ENCODE peak calls at places on chromosomes 12 and 14, in eight cellular contexts. One of them, this sample, is unnamed.

GRCh38 chr12:106309671-106310313 is 7.3 kb downstream of the TCP11L2 start:
- DNase-seq in lower lobe of right lung: no peak
- DNase-seq in T1000: no peak
- DNase-seq in activated T-helper 9 cell treated with anti-CD3 and anti-CD28 coated beads, Interleukin-2, amount 50 U/mL, for 16 hours: no peak
- DNase-seq in CD8-positive, alpha-beta memory T cell: no peak
- DNase-seq in substantia nigra: no peak
- DNase-seq in brain microvascular endothelial cell: peak
- DNase-seq in HTR-8/SVneo: peak
- DNase-seq in this sample: peak

GRCh38 chr14:58280954-58281787 is 17.2 kb upstream of the ARID4A start:
- DNase-seq in HTR-8/SVneo: peak
- DNase-seq in CD8-positive, alpha-beta memory T cell: no peak
- DNase-seq in brain microvascular endothelial cell: peak
- DNase-seq in lower lobe of right lung: no peak
- DNase-seq in T1000: no peak
- DNase-seq in activated T-helper 9 cell treated with anti-CD3 and anti-CD28 coated beads, Interleukin-2, amount 50 U/mL, for 16 hours: no peak
- DNase-seq in substantia nigra: no peak
- DNase-seq in this sample: peak

GRCh38 chr14:24177041-24177825 is 5.4 kb downstream of the REC8 start:
- DNase-seq in CD8-positive, alpha-beta memory T cell: no peak
- DNase-seq in substantia nigra: no peak
- DNase-seq in HTR-8/SVneo: no peak
- DNase-seq in T1000: no peak
- DNase-seq in activated T-helper 9 cell treated with anti-CD3 and anti-CD28 coated beads, Interleukin-2, amount 50 U/mL, for 16 hours: no peak
- DNase-seq in brain microvascular endothelial cell: no peak
- DNase-seq in lower lobe of right lung: no peak
- DNase-seq in this sample: no peak

GRCh38 chr14:102055181-102055901 is 31.5 kb downstream of the HSP90AA1 start:
- DNase-seq in substantia nigra: no peak
- DNase-seq in CD8-positive, alpha-beta memory T cell: no peak
- DNase-seq in T1000: peak
- DNase-seq in activated T-helper 9 cell treated with anti-CD3 and anti-CD28 coated beads, Interleukin-2, amount 50 U/mL, for 16 hours: no peak
- DNase-seq in lower lobe of right lung: no peak
- DNase-seq in brain microvascular endothelial cell: peak
- DNase-seq in HTR-8/SVneo: peak
- DNase-seq in this sample: peak

GRCh38 chr12:85016423-85016822 is 19.7 kb downstream of the TSPAN19 start:
- DNase-seq in T1000: peak
- DNase-seq in activated T-helper 9 cell treated with anti-CD3 and anti-CD28 coated beads, Interleukin-2, amount 50 U/mL, for 16 hours: no peak
- DNase-seq in lower lobe of right lung: no peak
- DNase-seq in brain microvascular endothelial cell: peak
- DNase-seq in CD8-positive, alpha-beta memory T cell: no peak
- DNase-seq in substantia nigra: no peak
- DNase-seq in HTR-8/SVneo: no peak
- DNase-seq in this sample: peak

GRCh38 chr14:90499121-90499520 is 102.3 kb downstream of the CALM1 start:
- DNase-seq in lower lobe of right lung: no peak
- DNase-seq in brain microvascular endothelial cell: no peak
- DNase-seq in T1000: no peak
- DNase-seq in substantia nigra: no peak
- DNase-seq in HTR-8/SVneo: no peak
- DNase-seq in CD8-positive, alpha-beta memory T cell: no peak
- DNase-seq in activated T-helper 9 cell treated with anti-CD3 and anti-CD28 coated beads, Interleukin-2, amount 50 U/mL, for 16 hours: no peak
- DNase-seq in this sample: no peak

GRCh38 chr12:131428086-131428685 is 282.7 kb upstream of the SFSWAP start:
- DNase-seq in HTR-8/SVneo: no peak
- DNase-seq in brain microvascular endothelial cell: no peak
- DNase-seq in activated T-helper 9 cell treated with anti-CD3 and anti-CD28 coated beads, Interleukin-2, amount 50 U/mL, for 16 hours: no peak
- DNase-seq in CD8-positive, alpha-beta memory T cell: no peak
- DNase-seq in substantia nigra: no peak
- DNase-seq in T1000: no peak
- DNase-seq in lower lobe of right lung: no peak
- DNase-seq in this sample: no peak

GRCh38 chr14:36672095-36672494 is 10.4 kb downstream of the PAX9 start:
- DNase-seq in CD8-positive, alpha-beta memory T cell: no peak
- DNase-seq in HTR-8/SVneo: no peak
- DNase-seq in substantia nigra: no peak
- DNase-seq in lower lobe of right lung: no peak
- DNase-seq in activated T-helper 9 cell treated with anti-CD3 and anti-CD28 coated beads, Interleukin-2, amount 50 U/mL, for 16 hours: no peak
- DNase-seq in brain microvascular endothelial cell: no peak
- DNase-seq in T1000: no peak
- DNase-seq in this sample: no peak

GRCh38 chr14:61470261-61470953 is 149.0 kb downstream of the PRKCH start:
- DNase-seq in CD8-positive, alpha-beta memory T cell: no peak
- DNase-seq in HTR-8/SVneo: peak
- DNase-seq in T1000: peak
- DNase-seq in activated T-helper 9 cell treated with anti-CD3 and anti-CD28 coated beads, Interleukin-2, amount 50 U/mL, for 16 hours: no peak
- DNase-seq in substantia nigra: no peak
- DNase-seq in lower lobe of right lung: no peak
- DNase-seq in brain microvascular endothelial cell: peak
- DNase-seq in this sample: peak

GRCh38 chr14:78414172-78414571 is 244.0 kb downstream of the NRXN3 start:
- DNase-seq in substantia nigra: no peak
- DNase-seq in CD8-positive, alpha-beta memory T cell: no peak
- DNase-seq in lower lobe of right lung: no peak
- DNase-seq in T1000: no peak
- DNase-seq in activated T-helper 9 cell treated with anti-CD3 and anti-CD28 coated beads, Interleukin-2, amount 50 U/mL, for 16 hours: no peak
- DNase-seq in brain microvascular endothelial cell: no peak
- DNase-seq in HTR-8/SVneo: no peak
- DNase-seq in this sample: no peak

GRCh38 chr14:71322660-71323250 is 415.5 kb downstream of the PCNX1 start:
- DNase-seq in brain microvascular endothelial cell: peak
- DNase-seq in CD8-positive, alpha-beta memory T cell: peak
- DNase-seq in lower lobe of right lung: no peak
- DNase-seq in substantia nigra: no peak
- DNase-seq in HTR-8/SVneo: peak
- DNase-seq in activated T-helper 9 cell treated with anti-CD3 and anti-CD28 coated beads, Interleukin-2, amount 50 U/mL, for 16 hours: no peak
- DNase-seq in T1000: no peak
- DNase-seq in this sample: peak

GRCh38 chr12:116473416-116473815 is 85.8 kb upstream of the MAP1LC3B2 start:
- DNase-seq in CD8-positive, alpha-beta memory T cell: no peak
- DNase-seq in activated T-helper 9 cell treated with anti-CD3 and anti-CD28 coated beads, Interleukin-2, amount 50 U/mL, for 16 hours: no peak
- DNase-seq in substantia nigra: no peak
- DNase-seq in T1000: no peak
- DNase-seq in HTR-8/SVneo: no peak
- DNase-seq in brain microvascular endothelial cell: no peak
- DNase-seq in lower lobe of right lung: no peak
- DNase-seq in this sample: no peak

GRCh38 chr12:104006929-104007328 is 41.3 kb downstream of the TDG start:
- DNase-seq in brain microvascular endothelial cell: no peak
- DNase-seq in substantia nigra: no peak
- DNase-seq in HTR-8/SVneo: peak
- DNase-seq in CD8-positive, alpha-beta memory T cell: no peak
- DNase-seq in activated T-helper 9 cell treated with anti-CD3 and anti-CD28 coated beads, Interleukin-2, amount 50 U/mL, for 16 hours: no peak
- DNase-seq in T1000: no peak
- DNase-seq in lower lobe of right lung: no peak
- DNase-seq in this sample: peak

GRCh38 chr12:114340231-114340630 is 65.7 kb downstream of the TBX5 start:
- DNase-seq in brain microvascular endothelial cell: no peak
- DNase-seq in lower lobe of right lung: no peak
- DNase-seq in activated T-helper 9 cell treated with anti-CD3 and anti-CD28 coated beads, Interleukin-2, amount 50 U/mL, for 16 hours: no peak
- DNase-seq in substantia nigra: no peak
- DNase-seq in T1000: no peak
- DNase-seq in CD8-positive, alpha-beta memory T cell: no peak
- DNase-seq in HTR-8/SVneo: no peak
- DNase-seq in this sample: no peak

GRCh38 chr14:34302654-34303053 is 159.4 kb downstream of the SPTSSA start:
- DNase-seq in lower lobe of right lung: no peak
- DNase-seq in CD8-positive, alpha-beta memory T cell: no peak
- DNase-seq in brain microvascular endothelial cell: no peak
- DNase-seq in substantia nigra: no peak
- DNase-seq in T1000: no peak
- DNase-seq in HTR-8/SVneo: no peak
- DNase-seq in activated T-helper 9 cell treated with anti-CD3 and anti-CD28 coated beads, Interleukin-2, amount 50 U/mL, for 16 hours: no peak
- DNase-seq in this sample: no peak

GRCh38 chr12:108959748-108960655 is 60.9 kb downstream of the SVOP start:
- DNase-seq in lower lobe of right lung: no peak
- DNase-seq in activated T-helper 9 cell treated with anti-CD3 and anti-CD28 coated beads, Interleukin-2, amount 50 U/mL, for 16 hours: no peak
- DNase-seq in CD8-positive, alpha-beta memory T cell: no peak
- DNase-seq in brain microvascular endothelial cell: no peak
- DNase-seq in T1000: no peak
- DNase-seq in HTR-8/SVneo: no peak
- DNase-seq in substantia nigra: no peak
- DNase-seq in this sample: no peak

GRCh38 chr12:55724226-55724939 is 4.2 kb downstream of the RDH5 start:
- DNase-seq in T1000: no peak
- DNase-seq in lower lobe of right lung: peak
- DNase-seq in activated T-helper 9 cell treated with anti-CD3 and anti-CD28 coated beads, Interleukin-2, amount 50 U/mL, for 16 hours: peak
- DNase-seq in brain microvascular endothelial cell: peak
- DNase-seq in CD8-positive, alpha-beta memory T cell: peak
- DNase-seq in HTR-8/SVneo: no peak
- DNase-seq in substantia nigra: no peak
- DNase-seq in this sample: peak

GRCh38 chr12:14111230-14111865 is 129.9 kb upstream of the GRIN2B start:
- DNase-seq in brain microvascular endothelial cell: no peak
- DNase-seq in lower lobe of right lung: no peak
- DNase-seq in T1000: no peak
- DNase-seq in activated T-helper 9 cell treated with anti-CD3 and anti-CD28 coated beads, Interleukin-2, amount 50 U/mL, for 16 hours: no peak
- DNase-seq in substantia nigra: no peak
- DNase-seq in HTR-8/SVneo: no peak
- DNase-seq in CD8-positive, alpha-beta memory T cell: no peak
- DNase-seq in this sample: no peak

GRCh38 chr14:88559852-88560251 is 3.0 kb upstream of the ZC3H14 start:
- DNase-seq in substantia nigra: no peak
- DNase-seq in T1000: no peak
- DNase-seq in HTR-8/SVneo: no peak
- DNase-seq in lower lobe of right lung: no peak
- DNase-seq in activated T-helper 9 cell treated with anti-CD3 and anti-CD28 coated beads, Interleukin-2, amount 50 U/mL, for 16 hours: no peak
- DNase-seq in CD8-positive, alpha-beta memory T cell: no peak
- DNase-seq in brain microvascular endothelial cell: peak
- DNase-seq in this sample: peak

GRCh38 chr12:109767991-109768900 is 54.6 kb downstream of the FAM222A start:
- DNase-seq in T1000: no peak
- DNase-seq in activated T-helper 9 cell treated with anti-CD3 and anti-CD28 coated beads, Interleukin-2, amount 50 U/mL, for 16 hours: no peak
- DNase-seq in CD8-positive, alpha-beta memory T cell: no peak
- DNase-seq in lower lobe of right lung: peak
- DNase-seq in HTR-8/SVneo: no peak
- DNase-seq in brain microvascular endothelial cell: no peak
- DNase-seq in substantia nigra: no peak
- DNase-seq in this sample: no peak

GRCh38 chr12:50401383-50402155 is 884 bp downstream of the LARP4 start:
- DNase-seq in activated T-helper 9 cell treated with anti-CD3 and anti-CD28 coated beads, Interleukin-2, amount 50 U/mL, for 16 hours: no peak
- DNase-seq in substantia nigra: no peak
- DNase-seq in CD8-positive, alpha-beta memory T cell: no peak
- DNase-seq in T1000: no peak
- DNase-seq in HTR-8/SVneo: no peak
- DNase-seq in brain microvascular endothelial cell: no peak
- DNase-seq in lower lobe of right lung: no peak
- DNase-seq in this sample: peak

GRCh38 chr12:113891737-113892520 is 74.2 kb downstream of the RBM19 start:
- DNase-seq in HTR-8/SVneo: no peak
- DNase-seq in brain microvascular endothelial cell: no peak
- DNase-seq in T1000: no peak
- DNase-seq in lower lobe of right lung: no peak
- DNase-seq in substantia nigra: no peak
- DNase-seq in activated T-helper 9 cell treated with anti-CD3 and anti-CD28 coated beads, Interleukin-2, amount 50 U/mL, for 16 hours: no peak
- DNase-seq in CD8-positive, alpha-beta memory T cell: no peak
- DNase-seq in this sample: no peak

GRCh38 chr14:52313493-52313881 is 625 bp upstream of the PTGER2 start:
- DNase-seq in substantia nigra: no peak
- DNase-seq in HTR-8/SVneo: no peak
- DNase-seq in CD8-positive, alpha-beta memory T cell: no peak
- DNase-seq in lower lobe of right lung: no peak
- DNase-seq in brain microvascular endothelial cell: no peak
- DNase-seq in activated T-helper 9 cell treated with anti-CD3 and anti-CD28 coated beads, Interleukin-2, amount 50 U/mL, for 16 hours: no peak
- DNase-seq in T1000: no peak
- DNase-seq in this sample: no peak

GRCh38 chr14:73763396-73763795 is 49.2 kb upstream of the PNMA1 start:
- DNase-seq in T1000: no peak
- DNase-seq in activated T-helper 9 cell treated with anti-CD3 and anti-CD28 coated beads, Interleukin-2, amount 50 U/mL, for 16 hours: no peak
- DNase-seq in lower lobe of right lung: peak
- DNase-seq in HTR-8/SVneo: no peak
- DNase-seq in substantia nigra: no peak
- DNase-seq in brain microvascular endothelial cell: no peak
- DNase-seq in CD8-positive, alpha-beta memory T cell: no peak
- DNase-seq in this sample: no peak

This sample was measured in AG08396.